ENCODE peak calls at places on chromosomes 3 and 15, in eight cellular contexts. B, Q, A, J, L, M, T and X are unnamed samples.

GRCh38 chr3:50333744-50334328 is 5.8 kb upstream of the TUSC2 start:
- DNase-seq in J (peak), A (no peak), B (peak), L (no peak), T (peak), M (no peak), Q (no peak), X (peak)

GRCh38 chr15:94404733-94405283 is 173.4 kb downstream of the MCTP2 start:
- DNase-seq in T (no peak), L (no peak), M (no peak), A (no peak), B (no peak), Q (no peak), J (no peak), X (no peak)

GRCh38 chr15:43440721-43441281 is 52.2 kb downstream of the TP53BP1 start:
- DNase-seq in M (no peak), L (peak), B (peak), Q (no peak), A (peak), T (peak), J (peak), X (peak)

GRCh38 chr15:66842710-66843441 is 140.8 kb downstream of the SMAD6 start:
- DNase-seq in B (peak), J (peak), A (peak), Q (no peak), L (peak), T (peak), M (peak), X (peak)

GRCh38 chr15:95520511-95520910 is 810.0 kb upstream of the NR2F2 start:
- DNase-seq in M (no peak), L (no peak), Q (no peak), T (no peak), A (no peak), B (no peak), J (no peak), X (peak)

GRCh38 chr3:31980530-31981205 is 394 bp downstream of the OSBPL10 start:
- DNase-seq in T (peak), B (peak), L (peak), M (peak), J (peak), Q (no peak), A (peak), X (peak)

GRCh38 chr15:90679959-90680358 is 37.2 kb upstream of the BLM start:
- DNase-seq in T (no peak), Q (no peak), A (no peak), M (peak), B (no peak), L (no peak), J (no peak), X (no peak)

GRCh38 chr3:158522737-158523136 is 48.3 kb upstream of the MLF1 start:
- DNase-seq in B (peak), T (peak), L (peak), J (peak), Q (no peak), A (no peak), M (no peak), X (peak)

GRCh38 chr15:90345859-90346258 is 6.2 kb upstream of the ZNF774 start:
- DNase-seq in J (no peak), A (no peak), M (no peak), B (no peak), Q (no peak), T (no peak), L (no peak), X (no peak)

GRCh38 chr3:50652709-50653108 is 22.0 kb upstream of the DOCK3 start:
- DNase-seq in Q (no peak), L (peak), T (no peak), M (no peak), A (no peak), J (peak), B (peak), X (no peak)

GRCh38 chr3:185339945-185340344 is 23.0 kb upstream of the MAP3K13 start:
- DNase-seq in A (no peak), T (no peak), M (no peak), B (no peak), L (no peak), J (no peak), Q (no peak), X (no peak)

GRCh38 chr3:117645561-117646242 is 936.1 kb downstream of the TUSC7 start:
- DNase-seq in L (no peak), M (no peak), B (peak), T (peak), Q (no peak), A (no peak), J (no peak), X (peak)

GRCh38 chr3:100106531-100107155 is 7.7 kb downstream of the FILIP1L start:
- DNase-seq in B (peak), L (peak), J (peak), T (peak), M (no peak), A (no peak), Q (no peak), X (peak)

GRCh38 chr15:72398189-72398588 is at the start of gene TMEM202:
- DNase-seq in M (no peak), L (no peak), Q (no peak), B (no peak), T (no peak), A (no peak), J (no peak), X (no peak)

GRCh38 chr3:43950775-43951174 is 260.0 kb downstream of the ABHD5 start:
- DNase-seq in M (no peak), L (no peak), J (no peak), A (no peak), B (no peak), Q (peak), T (no peak), X (no peak)

DNA sequence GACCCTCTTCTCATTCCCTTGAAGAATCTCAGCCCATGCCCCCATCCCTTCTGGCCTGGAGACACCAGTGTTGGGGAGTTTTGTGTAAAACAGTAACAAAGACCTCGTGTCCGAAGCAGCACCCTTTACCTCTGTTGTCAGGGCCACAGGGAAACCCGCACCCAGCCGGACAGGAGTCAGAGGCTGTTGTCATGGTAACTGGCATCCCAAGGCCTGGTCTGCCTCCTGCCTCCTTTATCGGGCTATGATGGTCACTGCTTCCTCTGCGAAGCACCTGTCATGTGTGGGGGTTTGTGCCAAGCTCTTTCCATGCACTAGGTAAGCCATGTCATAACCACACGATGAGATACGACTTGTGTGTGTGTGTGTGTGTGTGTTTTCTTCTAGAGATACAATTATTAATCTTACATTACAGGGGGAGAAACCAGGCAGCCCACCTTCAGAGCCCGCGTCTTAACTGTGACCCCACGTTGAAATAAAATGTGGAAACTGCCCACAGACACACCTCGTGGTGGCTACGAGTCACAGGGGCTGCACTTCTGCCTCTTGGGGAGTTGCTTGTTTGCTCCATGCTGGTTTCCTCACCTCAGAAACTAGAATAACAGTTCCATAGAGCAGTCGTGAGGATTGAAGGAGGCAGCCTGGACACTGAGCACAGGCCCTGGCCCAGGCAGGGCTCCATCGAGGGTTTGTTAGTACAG is 18.0 kb downstream of the ZDHHC19 start:
- DNase-seq in Q (no peak), M (no peak), J (no peak), L (no peak), A (no peak), B (no peak), T (no peak), X (no peak)
- H3K4me3 ChIP-seq in Q (no peak), M (no peak), J (no peak), L (no peak), A (no peak), B (no peak), T (no peak), X (no peak)

DNA sequence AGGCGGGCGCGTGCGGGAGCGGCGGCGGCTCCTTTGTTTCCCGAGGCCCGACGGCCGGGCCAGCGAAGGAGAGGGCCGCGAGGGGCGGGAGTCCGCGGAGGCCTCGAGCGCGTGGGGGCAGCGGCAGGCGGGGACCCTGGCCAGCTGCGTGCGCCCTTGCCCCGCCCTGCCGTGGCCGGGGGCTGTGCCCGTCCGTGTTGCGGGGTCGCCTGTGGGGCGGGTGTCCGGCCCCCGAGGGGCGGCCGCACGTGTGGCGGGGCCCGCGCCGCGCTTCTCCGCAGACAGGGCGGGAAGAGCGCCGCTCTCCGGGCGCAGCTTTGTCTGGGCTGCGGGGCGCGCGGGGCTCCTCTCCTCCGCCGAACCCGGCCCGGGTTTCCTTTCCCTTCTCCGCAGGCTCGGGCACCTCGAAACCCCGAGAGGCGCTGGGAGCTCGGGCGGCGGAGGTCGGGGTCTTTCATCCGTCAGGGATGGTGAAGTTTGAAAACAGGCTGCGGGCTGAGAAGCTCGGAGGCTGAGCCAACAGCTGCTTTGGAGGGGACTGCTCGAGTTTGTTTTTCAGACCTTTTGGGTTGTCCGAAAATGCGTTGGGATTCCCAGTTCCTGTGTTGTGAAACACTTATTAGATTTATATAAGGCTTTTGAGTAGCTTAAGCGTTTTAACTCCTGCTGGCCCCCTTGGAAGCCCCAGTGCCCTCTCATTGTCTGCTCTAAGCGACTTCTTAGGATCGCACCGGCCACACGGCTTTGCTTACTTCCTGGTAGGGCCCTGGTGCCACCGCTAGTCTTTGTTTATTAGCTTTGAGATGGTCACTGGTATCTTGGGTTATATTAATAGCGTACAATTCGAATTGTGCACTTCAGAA is 817 bp downstream of the USP3 start:
- DNase-seq in Q (no peak), L (peak), A (peak), T (peak), J (peak), M (peak), B (peak), X (peak)
- TF ChIP-seq CTCF in Q (peak), L (no peak), A (no peak), T (peak), J (peak), M (no peak), B (peak), X (peak)

GRCh38 chr3:150913174-150913922 is 8.1 kb upstream of the MINDY4B start:
- DNase-seq in J (peak), A (no peak), B (no peak), M (no peak), L (no peak), Q (no peak), T (peak), X (no peak)

GRCh38 chr3:150912501-150912900 is 7.3 kb upstream of the MINDY4B start:
- DNase-seq in L (no peak), B (no peak), M (no peak), T (no peak), Q (no peak), A (no peak), J (no peak), X (no peak)

GRCh38 chr3:150911780-150912179 is 6.5 kb upstream of the MINDY4B start:
- DNase-seq in Q (no peak), B (no peak), A (no peak), M (no peak), T (no peak), J (no peak), L (no peak), X (no peak)
- H3K4me3 ChIP-seq in Q (no peak), B (no peak), A (no peak), M (no peak), T (no peak), J (no peak), L (no peak), X (no peak)

DNA sequence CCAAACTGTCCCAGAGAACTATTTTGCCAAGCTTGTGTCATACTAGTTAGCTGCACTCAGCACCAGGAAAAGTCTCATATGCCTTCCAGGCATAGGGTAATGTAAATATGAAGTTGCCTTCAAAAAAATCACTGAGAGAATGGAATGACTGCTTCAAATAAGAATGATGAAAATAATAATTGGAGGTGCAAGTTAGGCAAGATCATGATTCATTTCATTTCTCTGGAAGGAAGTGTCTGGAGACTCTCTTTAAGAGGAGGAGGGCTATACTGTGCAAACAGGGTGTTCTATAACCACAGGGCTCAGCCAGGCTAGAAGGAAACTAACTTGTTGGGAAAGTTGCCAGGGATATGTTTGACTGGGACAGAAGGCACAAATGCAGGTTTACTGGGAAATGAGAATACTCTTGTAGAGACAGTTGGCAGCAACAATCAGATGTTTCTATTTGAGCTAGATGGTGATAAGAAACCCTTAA is 4.3 kb downstream of the SIDT1 start:
- DNase-seq in Q (no peak), T (peak), A (no peak), J (no peak), L (peak), M (no peak), B (no peak), X (no peak)
- TF ChIP-seq CTCF in Q (no peak), T (no peak), A (no peak), J (no peak), L (no peak), M (no peak), B (no peak), X (no peak)

GRCh38 chr3:110767838-110768237 is 303.8 kb upstream of the NECTIN3 start:
- DNase-seq in L (no peak), Q (no peak), M (no peak), T (no peak), J (no peak), A (no peak), B (no peak), X (no peak)

GRCh38 chr3:110774496-110775265 is 296.9 kb upstream of the NECTIN3 start:
- DNase-seq in J (peak), L (no peak), Q (no peak), B (peak), A (no peak), T (peak), M (no peak), X (peak)

DNA sequence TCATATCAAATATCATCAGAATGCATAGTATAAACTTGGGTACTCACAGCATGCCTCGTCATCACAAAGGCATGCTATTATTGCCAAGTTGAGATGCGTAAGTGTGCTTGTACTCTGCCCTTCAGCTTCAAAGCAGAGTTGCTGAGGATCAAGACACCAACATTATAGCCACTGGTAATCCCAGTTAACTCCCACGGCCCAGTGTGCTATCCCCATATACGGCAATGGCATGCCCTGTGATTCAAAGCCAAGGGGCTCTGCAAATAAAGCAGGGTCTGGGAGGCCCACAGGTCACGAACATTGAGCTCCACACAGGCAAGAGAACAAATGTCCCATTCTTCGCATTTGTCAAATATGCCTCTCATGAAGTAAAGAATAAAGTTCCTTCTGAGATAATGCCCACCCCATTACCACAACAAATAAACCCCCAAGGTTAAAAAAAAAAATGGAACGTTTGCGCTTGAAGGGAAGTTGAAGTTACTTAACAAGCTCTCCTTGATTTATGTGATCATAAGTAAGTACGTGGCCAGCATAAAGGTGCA is 298.1 kb upstream of the NECTIN3 start:
- DNase-seq in Q (no peak), M (no peak), A (no peak), T (peak), L (peak), B (peak), J (peak), X (peak)
- H3K4me3 ChIP-seq in Q (no peak), M (no peak), A (no peak), T (no peak), L (no peak), B (no peak), J (no peak), X (no peak)

GRCh38 chr3:136949708-136950107 is 8.1 kb upstream of the IL20RB start:
- DNase-seq in Q (no peak), A (no peak), B (no peak), L (no peak), M (no peak), T (peak), J (peak), X (peak)
- TF ChIP-seq CTCF in Q (peak), A (no peak), B (peak), L (peak), M (no peak), T (peak), J (peak), X (no peak)

GRCh38 chr15:56804908-56805307 is 71.6 kb upstream of the ZNF280D start:
- DNase-seq in J (peak), B (peak), T (no peak), L (peak), Q (no peak), A (no peak), M (no peak), X (peak)

GRCh38 chr15:56805466-56806146 is 72.3 kb upstream of the ZNF280D start:
- DNase-seq in B (peak), L (peak), M (no peak), J (peak), A (no peak), T (peak), Q (no peak), X (peak)

GRCh38 chr15:56806147-56806536 is 72.8 kb upstream of the ZNF280D start:
- DNase-seq in T (no peak), M (no peak), B (no peak), Q (no peak), A (no peak), J (no peak), L (no peak), X (no peak)

GRCh38 chr15:56802164-56802563 is 68.9 kb upstream of the ZNF280D start:
- DNase-seq in Q (no peak), B (no peak), A (no peak), J (no peak), M (no peak), L (no peak), T (no peak), X (no peak)

GRCh38 chr15:56804279-56804678 is 71.0 kb upstream of the ZNF280D start:
- DNase-seq in A (no peak), L (no peak), B (no peak), J (no peak), M (no peak), Q (no peak), T (no peak), X (no peak)
- H3K4me3 ChIP-seq in A (no peak), L (no peak), B (no peak), J (no peak), M (no peak), Q (no peak), T (no peak), X (no peak)

GRCh38 chr15:57507111-57507510 is 84.6 kb upstream of the MYZAP start:
- DNase-seq in T (no peak), Q (no peak), B (no peak), J (no peak), L (no peak), A (no peak), M (no peak), X (no peak)

GRCh38 chr15:57504599-57504940 is 87.1 kb upstream of the MYZAP start:
- DNase-seq in T (no peak), M (no peak), Q (no peak), A (no peak), J (no peak), B (no peak), L (no peak), X (no peak)

GRCh38 chr15:57505056-57505713 is 86.5 kb upstream of the MYZAP start:
- DNase-seq in J (peak), B (no peak), Q (no peak), A (no peak), T (no peak), L (peak), M (no peak), X (peak)

GRCh38 chr15:57505949-57506391 is 85.7 kb upstream of the MYZAP start:
- DNase-seq in M (peak), B (no peak), T (peak), A (no peak), L (peak), J (peak), Q (no peak), X (peak)

GRCh38 chr15:57506422-57506821 is 85.3 kb upstream of the MYZAP start:
- DNase-seq in Q (no peak), A (no peak), L (no peak), J (no peak), T (no peak), B (no peak), M (no peak), X (no peak)
- TF ChIP-seq CTCF in Q (no peak), A (no peak), L (peak), J (no peak), T (peak), B (no peak), M (no peak), X (peak)